ENCODE peak calls at places on chromosome 1, in seven cellular contexts. X is H9; I is central memory CD4-positive, alpha-beta T cell; Y is T-helper 9 cell; E is lung microvascular endothelial cell; S is aorta; Q is Caki2. F is an unnamed sample.

GRCh38 chr1:245860681-245861552 is 646.2 kb downstream of the SMYD3 start:
- DNase-seq in X (no peak), I (no peak), Y (no peak), E (no peak), S (no peak), Q (no peak), F (no peak)

GRCh38 chr1:30743584-30744059 is 14.0 kb downstream of the LAPTM5 start:
- DNase-seq in X (no peak), I (peak; percentile 88), Y (peak; percentile 60), E (peak; percentile 78), S (no peak), Q (peak; percentile 29), F (peak; percentile 54)

GRCh38 chr1:119361611-119362010 is 7.0 kb upstream of the HAO2 start:
- DNase-seq in X (no peak), I (no peak), Y (no peak), E (no peak), S (no peak), Q (no peak), F (no peak)

GRCh38 chr1:55213885-55214213 is 1.3 kb downstream of the USP24 start:
- DNase-seq in X (peak; percentile 37), I (no peak), Y (no peak), E (no peak), S (no peak), Q (no peak), F (no peak)

GRCh38 chr1:63524166-63524565 is 841 bp downstream of the EFCAB7 start:
- DNase-seq in X (no peak), I (no peak), Y (no peak), E (no peak), S (no peak), Q (no peak), F (no peak)

GRCh38 chr1:245458761-245459174 is 304.0 kb downstream of the KIF26B start:
- DNase-seq in X (no peak), I (no peak), Y (no peak), E (no peak), S (no peak), Q (no peak), F (no peak)

GRCh38 chr1:184049291-184049690 is 2.2 kb upstream of the TSEN15 start:
- DNase-seq in X (no peak), I (no peak), Y (no peak), E (no peak), S (no peak), Q (no peak), F (no peak)

GRCh38 chr1:207627496-207627895 is 17.4 kb upstream of the CR1L start:
- DNase-seq in X (no peak), I (no peak), Y (no peak), E (no peak), S (no peak), Q (no peak), F (no peak)

GRCh38 chr1:118504231-118504644 is 319.2 kb upstream of the SPAG17 start:
- DNase-seq in X (no peak), I (no peak), Y (no peak), E (no peak), S (no peak), Q (no peak), F (no peak)

GRCh38 chr1:160494620-160495019 is 28.4 kb downstream of the SLAMF6 start:
- DNase-seq in X (peak; percentile 42), I (no peak), Y (no peak), E (no peak), S (no peak), Q (no peak), F (no peak)

GRCh38 chr1:167776151-167776550 is 54.4 kb downstream of the MPZL1 start:
- DNase-seq in X (no peak), I (no peak), Y (no peak), E (no peak), S (no peak), Q (no peak), F (no peak)

GRCh38 chr1:41378999-41379740 is 17.9 kb downstream of the FOXO6 start:
- DNase-seq in X (no peak), I (no peak), Y (no peak), E (no peak), S (no peak), Q (no peak), F (no peak)

GRCh38 chr1:180291004-180291403 is 60.9 kb downstream of the LHX4 start:
- DNase-seq in X (no peak), I (no peak), Y (no peak), E (peak; percentile 33), S (no peak), Q (peak; percentile 48), F (no peak)

GRCh38 chr1:69835924-69836323 is 268.2 kb downstream of the LRRC7 start:
- DNase-seq in X (no peak), I (no peak), Y (no peak), E (no peak), S (no peak), Q (no peak), F (no peak)

GRCh38 chr1:55326496-55326895 is 111.3 kb upstream of the USP24 start:
- DNase-seq in X (no peak), I (no peak), Y (no peak), E (no peak), S (no peak), Q (no peak), F (no peak)

GRCh38 chr1:20994176-20994575 is 182.5 kb downstream of the EIF4G3 start:
- DNase-seq in X (no peak), I (no peak), Y (no peak), E (no peak), S (no peak), Q (no peak), F (no peak)

GRCh38 chr1:179793281-179793680 is 50.2 kb downstream of the FAM163A start:
- DNase-seq in X (no peak), I (no peak), Y (no peak), E (no peak), S (no peak), Q (no peak), F (no peak)

GRCh38 chr1:2783435-2784397 is 17.8 kb downstream of the TTC34 start:
- DNase-seq in X (no peak), I (no peak), Y (no peak), E (no peak), S (peak; percentile 66), Q (no peak), F (no peak)

F was measured in T-helper 1 cell.